ENCODE peak calls at places on chromosomes 16 and 17, in eight cellular contexts. G, J, F, R, M, X, N and W are unnamed samples.

GRCh38 chr16:17211797-17212196 is 259.0 kb downstream of the XYLT1 start:
- DNase-seq in M (no peak), X (no peak), F (no peak), G (no peak), R (no peak), N (no peak), J (no peak), W (no peak)

GRCh38 chr16:3856367-3857141 is 24.0 kb downstream of the CREBBP start:
- DNase-seq in X (no peak), R (no peak), G (no peak), N (no peak), M (no peak), J (no peak), F (no peak), W (no peak)

GRCh38 chr16:89000207-89000959 is 23.4 kb upstream of the CBFA2T3 start:
- DNase-seq in J (no peak), M (no peak), N (no peak), R (no peak), X (no peak), G (no peak), F (no peak), W (no peak)

GRCh38 chr16:10326647-10327046 is 59.2 kb upstream of the ATF7IP2 start:
- DNase-seq in G (no peak), X (no peak), F (no peak), N (no peak), J (no peak), M (no peak), R (no peak), W (no peak)

GRCh38 chr16:49574826-49575225 is 201.2 kb downstream of the C16orf78 start:
- DNase-seq in R (no peak), N (no peak), G (no peak), J (no peak), X (no peak), M (no peak), F (no peak), W (no peak)

GRCh38 chr16:1830213-1830612 is 3.2 kb downstream of the FAHD1 start:
- DNase-seq in R (no peak), X (no peak), M (no peak), N (no peak), F (no peak), J (no peak), G (no peak), W (no peak)

GRCh38 chr17:78367193-78367592 is 7.3 kb upstream of the SOCS3 start:
- DNase-seq in F (no peak), R (no peak), G (no peak), N (no peak), M (no peak), J (no peak), X (no peak), W (no peak)

GRCh38 chr17:82349287-82349701 is 9.8 kb upstream of the TEX19 start:
- DNase-seq in X (no peak), N (no peak), R (peak; percentile 52), M (no peak), G (no peak), J (no peak), F (peak; percentile 56), W (no peak)

GRCh38 chr17:76841776-76842405 is 26.3 kb upstream of the MGAT5B start:
- DNase-seq in M (no peak), N (peak; percentile 64), J (no peak), X (no peak), G (no peak), R (no peak), F (no peak), W (no peak)

GRCh38 chr17:17379197-17379991 is 76.2 kb downstream of the NT5M start:
- DNase-seq in F (no peak), G (no peak), R (peak; percentile 73), N (peak; percentile 32), J (peak; percentile 36), M (no peak), X (no peak), W (peak; percentile 45)

GRCh38 chr17:55348749-55349354 is 72.8 kb downstream of the MMD start:
- DNase-seq in X (no peak), R (peak; percentile 64), J (peak; percentile 43), N (peak; percentile 50), M (peak; percentile 35), G (peak; percentile 46), F (peak; percentile 62), W (peak; percentile 7)

GRCh38 chr17:60223456-60223855 is 73.7 kb downstream of the CA4 start:
- DNase-seq in X (no peak), J (no peak), M (no peak), N (no peak), F (no peak), G (no peak), R (no peak), W (no peak)

GRCh38 chr17:82180776-82181528 is 31.7 kb downstream of the CCDC57 start:
- DNase-seq in X (no peak), M (no peak), G (no peak), R (no peak), J (no peak), N (no peak), F (no peak), W (no peak)

GRCh38 chr16:7025616-7026190 is 306.9 kb upstream of the RBFOX1 start:
- DNase-seq in M (no peak), X (peak; percentile 65), R (no peak), F (no peak), J (no peak), G (peak; percentile 51), N (no peak), W (no peak)

GRCh38 chr16:48637039-48637438 is 27.1 kb upstream of the N4BP1 start:
- DNase-seq in F (no peak), X (no peak), R (no peak), N (no peak), J (no peak), G (no peak), M (no peak), W (no peak)

GRCh38 chr17:75509528-75510258 is 5.6 kb downstream of the CASKIN2 start:
- DNase-seq in F (no peak), G (no peak), M (no peak), N (no peak), X (no peak), J (no peak), R (no peak), W (no peak)